ENCODE peak calls at places on chromosome 1, in five cellular contexts. Q, O, R, N and C are unnamed samples.

GRCh38 chr1:216330262-216330661 is 93.0 kb downstream of the USH2A start:
- DNase-seq in Q (no peak), O (no peak), R (peak; percentile 62), N (peak; percentile 49), C (no peak)

GRCh38 chr1:24762133-24762676 is 17.0 kb downstream of the CLIC4 start:
- DNase-seq in Q (no peak), O (no peak), R (peak; percentile 71), N (peak; percentile 72), C (no peak)

GRCh38 chr1:158017800-158018595 is 24.6 kb downstream of the KIRREL1 start:
- DNase-seq in Q (no peak), O (no peak), R (no peak), N (no peak), C (no peak)

GRCh38 chr1:62912028-62912638 is 128.2 kb downstream of the ATG4C start:
- DNase-seq in Q (no peak), O (no peak), R (peak; percentile 16), N (peak; percentile 40), C (no peak)

GRCh38 chr1:233114159-233114558 is 163.7 kb downstream of the NTPCR start:
- DNase-seq in Q (no peak), O (no peak), R (peak; percentile 5), N (peak; percentile 64), C (no peak)

GRCh38 chr1:88210088-88210825 is 473.8 kb upstream of the PKN2 start:
- DNase-seq in Q (no peak), O (no peak), R (no peak), N (no peak), C (no peak)

GRCh38 chr1:21205416-21205815 is 28.7 kb upstream of the EIF4G3 start:
- DNase-seq in Q (no peak), O (no peak), R (no peak), N (no peak), C (no peak)

GRCh38 chr1:207619833-207620572 is 24.9 kb upstream of the CR1L start:
- DNase-seq in Q (peak; percentile 71), O (no peak), R (peak; percentile 52), N (peak; percentile 70), C (no peak)

GRCh38 chr1:7101187-7101586 is 315.9 kb downstream of the CAMTA1 start:
- DNase-seq in Q (no peak), O (no peak), R (no peak), N (no peak), C (no peak)